ENCODE peak calls at places on chromosomes 13 and 19, in seven cellular contexts. D is left ventricle myocardium inferior; J is cardiac muscle cell; A is naive thymus-derived CD4-positive, alpha-beta T cell; C is heart right ventricle; Y is GM23338; L is mammary epithelial cell. I is an unnamed sample.

GRCh38 chr19:932647-933552 is 7.1 kb downstream of the ARID3A start:
- DNase-seq in L (peak; percentile 61), Y (peak; percentile 74), A (no peak), J (peak; percentile 71), D (peak; percentile 84), C (peak; percentile 79), I (peak; percentile 53)

GRCh38 chr13:45350152-45350551 is 9.2 kb upstream of the TPT1 start:
- DNase-seq in D (no peak), L (no peak), C (no peak), J (no peak), A (no peak), Y (no peak), I (no peak)

GRCh38 chr13:28532226-28533048 is 37.5 kb upstream of the FLT1 start:
- DNase-seq in D (peak; percentile 53), Y (peak; percentile 72), A (peak; percentile 37), J (peak; percentile 57), L (no peak), C (peak; percentile 47), I (no peak)

GRCh38 chr19:52142001-52142595 is 2.4 kb upstream of the ZNF616 start:
- DNase-seq in D (no peak), A (no peak), Y (no peak), L (peak; percentile 74), C (no peak), J (no peak), I (peak; percentile 97)

GRCh38 chr13:34257980-34258379 is 440.0 kb downstream of the RFC3 start:
- DNase-seq in C (no peak), Y (no peak), A (no peak), J (no peak), L (no peak), D (no peak), I (no peak)

GRCh38 chr19:56930647-56931592 is 90.4 kb upstream of the PEG3 start:
- DNase-seq in C (no peak), A (no peak), J (no peak), L (no peak), D (no peak), Y (no peak), I (no peak)

GRCh38 chr19:48881741-48882657 is 9.8 kb downstream of the PPP1R15A start:
- DNase-seq in D (no peak), J (peak; percentile 36), A (no peak), C (no peak), L (peak; percentile 26), Y (peak; percentile 90), I (no peak)

GRCh38 chr13:100497394-100497793 is 91.2 kb downstream of the GGACT start:
- DNase-seq in Y (no peak), D (no peak), C (no peak), J (no peak), A (no peak), L (no peak), I (no peak)

GRCh38 chr19:21101511-21102242 is 19.7 kb downstream of the ZNF714 start:
- DNase-seq in D (no peak), J (peak; percentile 28), A (no peak), C (no peak), L (peak; percentile 20), Y (no peak), I (no peak)

GRCh38 chr19:11530432-11530831 is 1.5 kb upstream of the ECSIT start:
- DNase-seq in L (peak; percentile 70), J (peak; percentile 91), D (peak; percentile 77), Y (peak; percentile 96), C (peak; percentile 78), A (peak; percentile 37), I (peak; percentile 48)

GRCh38 chr19:13843104-13843921 is 33.6 kb upstream of the NANOS3 start:
- DNase-seq in C (peak; percentile 81), A (no peak), L (peak; percentile 93), D (peak; percentile 56), Y (peak; percentile 76), J (peak; percentile 42), I (peak; percentile 90)

GRCh38 chr13:66312312-66313087 is 917.6 kb downstream of the PCDH9 start:
- DNase-seq in L (no peak), D (no peak), J (no peak), C (no peak), A (no peak), Y (no peak), I (no peak)

GRCh38 chr13:111202745-111203144 is 87.6 kb downstream of the ARHGEF7 start:
- DNase-seq in Y (peak; percentile 59), D (no peak), A (no peak), J (no peak), C (peak; percentile 81), L (no peak), I (peak; percentile 41)

GRCh38 chr13:30652746-30653145 is 35.0 kb downstream of the USPL1 start:
- DNase-seq in C (no peak), Y (no peak), J (no peak), D (no peak), A (no peak), L (no peak), I (no peak)

DNA sequence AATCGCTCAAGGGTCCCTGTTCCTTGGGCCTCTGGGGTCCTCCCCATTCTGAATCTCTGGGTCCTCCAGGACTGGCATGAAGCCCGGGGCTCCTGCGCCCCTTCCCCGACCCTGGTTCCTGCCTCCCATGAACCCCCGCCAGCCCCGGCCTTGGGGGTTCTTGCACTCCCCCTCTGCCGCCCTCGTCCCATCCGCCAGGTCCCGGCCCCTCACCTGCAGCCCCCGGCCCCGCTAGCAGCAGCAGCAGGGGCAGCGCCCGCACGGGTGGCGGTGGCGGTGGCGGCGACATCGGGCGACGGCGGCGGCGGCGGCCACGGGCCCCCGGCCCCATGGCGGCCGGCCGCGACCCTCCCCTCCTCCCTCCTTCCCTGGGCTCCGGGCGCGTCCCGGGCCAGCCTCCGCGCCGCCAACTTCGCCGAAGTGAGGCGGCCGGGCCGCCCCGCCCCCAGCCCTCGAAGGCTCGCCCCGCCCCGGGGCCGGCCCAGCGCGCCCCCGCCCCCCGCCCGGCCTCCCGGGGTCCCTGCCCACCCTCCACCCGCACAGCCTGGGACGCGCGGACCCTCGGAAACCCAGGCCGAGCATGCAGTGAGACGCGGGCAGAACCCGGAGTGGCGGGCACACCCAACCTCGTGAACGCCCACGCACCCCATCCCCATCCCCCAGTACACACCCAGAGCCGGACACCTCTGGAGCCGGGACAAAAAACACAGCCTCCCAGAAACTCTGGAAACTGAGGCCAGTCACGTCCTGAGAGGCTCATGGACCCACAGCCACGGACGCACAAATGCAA is at the start of gene NOTCH3:
- DNase-seq in L (no peak), C (peak; percentile 29), D (no peak), J (peak; percentile 83), A (no peak), Y (peak; percentile 79), I (no peak)
- H3K27me3 ChIP-seq in L (no peaks in the 10 kb centered on the region), C (peaks cover 56% of the 10 kb centered on the region), D (peaks cover 71% of the 10 kb centered on the region), J (no peaks in the 10 kb centered on the region), A (peaks cover 2% of the 10 kb centered on the region), Y (no peaks in the 10 kb centered on the region), I (peaks cover 35% of the 10 kb centered on the region)

DNA sequence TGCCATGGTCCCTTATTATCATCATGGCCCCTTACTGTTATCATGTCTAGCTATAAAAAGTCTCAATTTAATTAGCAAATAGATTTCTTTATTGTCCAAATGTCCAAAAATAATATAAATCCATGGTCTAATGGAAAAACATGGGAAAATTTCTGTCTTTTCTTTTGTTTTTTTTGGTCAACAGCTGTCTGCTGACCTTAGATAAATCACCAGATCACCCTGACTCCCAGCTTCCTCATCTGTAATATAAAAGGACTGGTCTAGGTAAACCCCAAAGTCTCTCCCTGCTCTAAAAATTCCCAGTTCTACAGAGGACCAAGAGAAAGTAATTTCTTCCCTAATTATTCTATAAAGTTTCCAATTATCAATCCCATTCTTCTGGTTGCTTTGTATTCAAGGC is 30.7 kb upstream of the RCBTB2 start:
- DNase-seq in Y (no peak), J (no peak), D (no peak), C (no peak), L (no peak), A (no peak), I (no peak)
- H3K4me1 ChIP-seq in Y (peaks cover 16% of the 10 kb centered on the region), J (no peaks in the 10 kb centered on the region), D (peaks cover 24% of the 10 kb centered on the region), C (peaks cover 74% of the 10 kb centered on the region), L (peaks cover 18% of the 10 kb centered on the region), A (peaks cover 22% of the 10 kb centered on the region), I (peaks cover 14% of the 10 kb centered on the region)

GRCh38 chr19:38287604-38288003 is 16.4 kb upstream of the C19orf33 start:
- DNase-seq in C (no peak), D (no peak), Y (no peak), J (no peak), A (no peak), L (no peak), I (no peak)

GRCh38 chr19:38290631-38291147 is 13.4 kb upstream of the C19orf33 start:
- DNase-seq in L (peak; percentile 93), C (no peak), A (no peak), J (no peak), D (no peak), Y (no peak), I (no peak)

GRCh38 chr19:38291855-38292254 is 12.2 kb upstream of the C19orf33 start:
- DNase-seq in C (no peak), A (no peak), D (no peak), L (no peak), Y (no peak), J (no peak), I (no peak)

GRCh38 chr19:38288127-38288855 is 15.8 kb upstream of the C19orf33 start:
- DNase-seq in D (no peak), L (no peak), Y (no peak), C (no peak), A (no peak), J (no peak), I (no peak)

DNA sequence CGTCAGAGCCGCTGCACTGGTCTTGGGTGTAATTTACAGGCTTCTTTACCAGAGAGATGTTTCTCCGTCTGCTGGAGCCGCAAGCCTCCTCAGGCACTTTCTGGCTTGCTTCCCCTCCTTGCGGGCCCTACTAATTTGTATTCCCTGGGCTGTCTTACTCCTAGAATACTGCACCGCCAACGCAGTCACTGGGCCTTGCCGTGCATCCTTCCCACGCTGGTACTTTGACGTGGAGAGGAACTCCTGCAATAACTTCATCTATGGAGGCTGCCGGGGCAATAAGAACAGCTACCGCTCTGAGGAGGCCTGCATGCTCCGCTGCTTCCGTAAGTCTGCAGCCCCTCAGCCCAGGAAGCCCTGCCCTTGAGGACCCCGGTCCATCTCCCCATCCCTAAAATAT is 14.1 kb upstream of the C19orf33 start:
- DNase-seq in J (no peak), A (no peak), D (no peak), C (no peak), Y (no peak), L (no peak), I (no peak)
- H3K27ac ChIP-seq in J (no peak overlapping the region), A (no peak overlapping the region), D (no peak overlapping the region), C (no peak overlapping the region), Y (no peak overlapping the region), L (peak overlapping the region; percentile 41), I (peak overlapping the region; percentile 20)

GRCh38 chr13:82224806-82225205 is 1657.5 kb downstream of the SLITRK1 start:
- DNase-seq in J (no peak), A (no peak), Y (no peak), L (no peak), C (no peak), D (no peak), I (no peak)
- H3K27me3 ChIP-seq in J (no peaks in the 10 kb centered on the region), A (no peaks in the 10 kb centered on the region), Y (no peaks in the 10 kb centered on the region), L (no peaks in the 10 kb centered on the region), C (no peaks in the 10 kb centered on the region), D (no peaks in the 10 kb centered on the region), I (no peaks in the 10 kb centered on the region)

GRCh38 chr19:18481505-18482222 is 40.2 kb downstream of the ELL start:
- DNase-seq in D (no peak), A (no peak), Y (no peak), C (no peak), J (no peak), L (no peak), I (no peak)
- H3K4me1 ChIP-seq in D (peaks cover 82% of the 10 kb centered on the region), A (peaks cover 15% of the 10 kb centered on the region), Y (no peaks in the 10 kb centered on the region), C (peaks cover 99% of the 10 kb centered on the region), J (peaks cover 14% of the 10 kb centered on the region), L (peaks cover 54% of the 10 kb centered on the region), I (peaks cover 27% of the 10 kb centered on the region)

I was measured in foreskin keratinocyte.